ENCODE peak calls at places on chromosomes 11 and 22, in four cellular contexts. I is stimulated activated CD4-positive, alpha-beta T cell treated with anti-CD3 and anti-CD28 coated beads, Interleukin-2, amount 100 ng/mL, for 48 hours; B is body of pancreas; E is left cardiac atrium. L is an unnamed sample.

GRCh38 chr11:67301951-67302516 is 1.3 kb upstream of the SSH3 start:
- DNase-seq in I (no peak), B (peak), E (no peak), L (peak)

GRCh38 chr11:5362017-5362625 is 10.8 kb downstream of the OR51B6 start:
- DNase-seq in I (no peak), B (no peak), E (no peak), L (no peak)

GRCh38 chr11:109247071-109247470 is 174.9 kb upstream of the C11orf87 start:
- DNase-seq in I (no peak), B (no peak), E (no peak), L (no peak)

GRCh38 chr22:29907753-29908515 is 25.0 kb downstream of the MTMR3 start:
- DNase-seq in I (no peak), B (peak), E (peak), L (peak)

GRCh38 chr22:45640291-45640940 is 31.2 kb upstream of the ATXN10 start:
- DNase-seq in I (no peak), B (no peak), E (no peak), L (no peak)

GRCh38 chr11:118605116-118605867 is 2.1 kb upstream of the PHLDB1 start:
- DNase-seq in I (no peak), B (peak), E (peak), L (peak)

GRCh38 chr11:60942970-60943565 is 8.9 kb downstream of the SLC15A3 start:
- DNase-seq in I (no peak), B (peak), E (no peak), L (no peak)

GRCh38 chr11:123729602-123730001 is 11.9 kb downstream of the ZNF202 start:
- DNase-seq in I (no peak), B (no peak), E (no peak), L (no peak)

GRCh38 chr22:35617137-35617755 is at the start of gene MB:
- DNase-seq in I (no peak), B (no peak), E (peak), L (no peak)

GRCh38 chr11:2437516-2437915 is 6.8 kb downstream of the TRPM5 start:
- DNase-seq in I (no peak), B (no peak), E (no peak), L (no peak)

GRCh38 chr11:33920838-33921613 is 29.1 kb upstream of the LMO2 start:
- DNase-seq in I (no peak), B (no peak), E (no peak), L (no peak)

GRCh38 chr22:18056161-18056666 is 21.6 kb upstream of the PEX26 start:
- DNase-seq in I (no peak), B (peak), E (peak), L (peak)

GRCh38 chr11:62830904-62831519 is 839 bp downstream of the STX5 start:
- DNase-seq in I (no peak), B (no peak), E (no peak), L (no peak)

GRCh38 chr11:131178020-131178419 is 192.4 kb upstream of the NTM start:
- DNase-seq in I (no peak), B (no peak), E (no peak), L (no peak)

GRCh38 chr11:26198697-26199096 is 133.2 kb upstream of the ANO3 start:
- DNase-seq in I (no peak), B (no peak), E (no peak), L (no peak)

GRCh38 chr11:83282084-83282716 is 4.0 kb downstream of the CCDC90B start:
- DNase-seq in I (no peak), B (no peak), E (no peak), L (no peak)

GRCh38 chr11:103202048-103202651 is 92.9 kb downstream of the DYNC2H1 start:
- DNase-seq in I (no peak), B (no peak), E (no peak), L (peak)

GRCh38 chr11:5690736-5691135 is 1.1 kb downstream of the TRIM22 start:
- DNase-seq in I (no peak), B (no peak), E (no peak), L (no peak)

GRCh38 chr11:34052608-34053160 is 1.2 kb downstream of the CAPRIN1 start:
- DNase-seq in I (peak), B (peak), E (peak), L (no peak)

GRCh38 chr11:130801287-130802146 is 114.8 kb downstream of the SNX19 start:
- DNase-seq in I (no peak), B (no peak), E (no peak), L (no peak)

GRCh38 chr11:119389611-119390254 is 8.2 kb upstream of the USP2 start:
- DNase-seq in I (no peak), B (no peak), E (no peak), L (peak)

GRCh38 chr22:48757581-48757980 is 1070.1 kb downstream of the BRD1 start:
- DNase-seq in I (no peak), B (no peak), E (no peak), L (no peak)

GRCh38 chr22:26168199-26168915 is 905 bp upstream of the SEZ6L start:
- DNase-seq in I (no peak), B (no peak), E (no peak), L (no peak)

GRCh38 chr22:49568751-49569285 is 258.9 kb downstream of the BRD1 start:
- DNase-seq in I (no peak), B (no peak), E (no peak), L (no peak)

GRCh38 chr11:92225563-92226308 is 1.1 kb downstream of the FAT3 start:
- DNase-seq in I (no peak), B (no peak), E (peak), L (no peak)

GRCh38 chr22:20155330-20156041 is 4.6 kb upstream of the CCDC188 start:
- DNase-seq in I (no peak), B (peak), E (peak), L (peak)

GRCh38 chr22:42937164-42937854 is 77.6 kb downstream of the PACSIN2 start:
- DNase-seq in I (peak), B (peak), E (no peak), L (peak)

GRCh38 chr22:44442856-44443595 is 55.0 kb downstream of the RTL6 start:
- DNase-seq in I (no peak), B (no peak), E (no peak), L (no peak)

GRCh38 chr22:41619979-41620645 is 731 bp downstream of the DESI1 start:
- DNase-seq in I (peak), B (peak), E (peak), L (peak)

GRCh38 chr22:37273126-37273845 is 9.0 kb upstream of the CYTH4 start:
- DNase-seq in I (no peak), B (no peak), E (no peak), L (peak)

GRCh38 chr11:22193348-22194051 is 615 bp downstream of the ANO5 start:
- DNase-seq in I (no peak), B (peak), E (peak), L (no peak)

GRCh38 chr22:46528121-46528610 is 9.3 kb downstream of the CELSR1 start:
- DNase-seq in I (no peak), B (peak), E (no peak), L (peak)

GRCh38 chr11:15333407-15333806 is 218.7 kb downstream of the INSC start:
- DNase-seq in I (no peak), B (no peak), E (no peak), L (no peak)

GRCh38 chr22:26975381-26975780 is 318.0 kb downstream of the MIAT start:
- DNase-seq in I (no peak), B (no peak), E (no peak), L (no peak)

GRCh38 chr11:60818057-60818456 is 23.9 kb upstream of the CCDC86 start:
- DNase-seq in I (no peak), B (no peak), E (no peak), L (no peak)

GRCh38 chr22:39728236-39728860 is 157.8 kb downstream of the CACNA1I start:
- DNase-seq in I (no peak), B (no peak), E (no peak), L (no peak)

GRCh38 chr11:12242071-12242672 is 131.8 kb downstream of the MICAL2 start:
- DNase-seq in I (no peak), B (peak), E (no peak), L (no peak)

GRCh38 chr22:46175631-46176030 is 25.3 kb downstream of the PPARA start:
- DNase-seq in I (no peak), B (no peak), E (no peak), L (no peak)

L was measured in SW480.